ENCODE peak calls at places on chromosome 18, in nine cellular contexts. H is neural progenitor cell, N is GM23248, B is OCI-LY7, F is hepatocyte, W is MM.1S, Q is HCT116, C is PC-3, T is SK-N-SH. A is an unnamed sample.

GRCh38 chr18:9862686-9863085 is 23.1 kb upstream of the TXNDC2 start:
- DNase-seq in H (no peak), B (no peak), T (no peak), F (no peak), Q (no peak), W (no peak), N (no peak), C (no peak), A (no peak)

GRCh38 chr18:59553273-59553672 is 143.9 kb downstream of the CCBE1 start:
- DNase-seq in W (no peak), F (no peak), B (no peak), T (peak), Q (no peak), H (no peak), C (no peak), N (no peak), A (no peak)

GRCh38 chr18:57839942-57840381 is 36.8 kb upstream of the ATP8B1 start:
- DNase-seq in C (peak), T (no peak), W (no peak), N (peak), Q (no peak), H (no peak), B (no peak), F (no peak), A (no peak)

GRCh38 chr18:70907673-70908072 is 618.8 kb downstream of the SOCS6 start:
- DNase-seq in B (no peak), T (no peak), W (peak), Q (no peak), C (peak), F (no peak), H (peak), N (no peak), A (no peak)

GRCh38 chr18:60452424-60452823 is 79.8 kb upstream of the MC4R start:
- DNase-seq in Q (no peak), T (peak), H (no peak), W (no peak), F (no peak), B (no peak), C (peak), N (peak), A (no peak)

GRCh38 chr18:2655954-2656236 is 369 bp downstream of the SMCHD1 start:
- DNase-seq in H (no peak), C (no peak), F (no peak), W (no peak), N (no peak), T (no peak), B (no peak), Q (peak), A (peak)

GRCh38 chr18:61831071-61831470 is 61.7 kb downstream of the RNF152 start:
- DNase-seq in B (no peak), F (peak), T (peak), Q (no peak), H (no peak), W (no peak), C (no peak), N (no peak), A (no peak)

GRCh38 chr18:9221040-9221439 is 84.5 kb downstream of the ANKRD12 start:
- DNase-seq in B (no peak), W (no peak), T (no peak), H (no peak), Q (no peak), C (no peak), N (no peak), F (no peak), A (no peak)

GRCh38 chr18:70256184-70256583 is 32.7 kb upstream of the SOCS6 start:
- DNase-seq in N (no peak), W (no peak), Q (no peak), F (no peak), B (no peak), C (no peak), H (no peak), T (no peak), A (no peak)

GRCh38 chr18:29147944-29148343 is 971.0 kb upstream of the CDH2 start:
- DNase-seq in H (peak), Q (no peak), F (peak), T (no peak), N (peak), B (no peak), C (peak), W (no peak), A (peak)

DNA sequence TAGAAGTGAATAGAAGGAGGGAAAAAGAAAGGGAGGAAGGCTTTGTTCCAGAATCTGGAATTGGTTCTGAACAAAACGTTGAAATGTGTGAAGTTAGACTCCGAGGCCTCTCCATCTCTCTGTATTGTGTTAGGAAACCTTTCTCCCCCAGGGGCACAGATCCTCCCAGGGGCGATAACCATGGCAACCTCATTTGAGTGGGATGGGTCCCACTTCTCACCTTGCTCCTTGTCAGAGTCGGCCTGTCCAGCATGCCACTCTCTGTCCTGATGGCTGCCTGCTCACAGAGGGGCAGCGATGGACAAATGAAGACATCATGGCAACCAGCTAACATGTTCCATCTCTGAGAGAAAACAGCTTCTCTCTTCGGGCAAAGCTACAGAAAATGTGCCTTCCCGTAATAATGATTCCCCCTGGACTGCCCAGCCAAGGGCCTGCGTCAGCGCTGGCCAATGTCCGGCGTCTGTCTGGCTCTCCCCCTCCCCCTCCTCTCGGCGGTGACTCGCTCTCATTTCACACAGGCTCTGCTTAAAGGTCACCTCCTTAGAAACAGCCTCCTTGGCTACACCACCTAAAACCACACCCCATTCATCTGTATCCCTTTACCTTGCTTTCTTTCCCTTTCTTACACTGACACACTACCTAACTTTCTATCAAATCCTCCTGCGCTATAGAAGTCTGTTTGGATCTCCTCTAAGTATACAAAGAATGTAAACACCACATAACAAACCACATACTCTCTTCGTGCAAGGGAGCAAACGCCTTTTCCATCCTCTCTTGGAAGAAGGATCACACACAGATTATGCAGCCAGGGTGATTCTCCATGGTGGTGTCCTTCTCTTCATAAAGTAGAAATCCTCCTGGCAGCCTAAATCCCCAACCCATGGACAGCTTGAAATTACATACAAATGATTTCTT is 32.1 kb upstream of the TTC39C start:
- DNase-seq in T (peak), H (peak), Q (no peak), C (peak), W (no peak), N (peak), B (no peak), F (peak), A (peak)
- TF ChIP-seq EZH2phosphoT487 in T (no peak), H (no peak), Q (no peak), C (no peak), W (no peak), N (no peak), B (no peak), F (no peak), A (no peak)

DNA sequence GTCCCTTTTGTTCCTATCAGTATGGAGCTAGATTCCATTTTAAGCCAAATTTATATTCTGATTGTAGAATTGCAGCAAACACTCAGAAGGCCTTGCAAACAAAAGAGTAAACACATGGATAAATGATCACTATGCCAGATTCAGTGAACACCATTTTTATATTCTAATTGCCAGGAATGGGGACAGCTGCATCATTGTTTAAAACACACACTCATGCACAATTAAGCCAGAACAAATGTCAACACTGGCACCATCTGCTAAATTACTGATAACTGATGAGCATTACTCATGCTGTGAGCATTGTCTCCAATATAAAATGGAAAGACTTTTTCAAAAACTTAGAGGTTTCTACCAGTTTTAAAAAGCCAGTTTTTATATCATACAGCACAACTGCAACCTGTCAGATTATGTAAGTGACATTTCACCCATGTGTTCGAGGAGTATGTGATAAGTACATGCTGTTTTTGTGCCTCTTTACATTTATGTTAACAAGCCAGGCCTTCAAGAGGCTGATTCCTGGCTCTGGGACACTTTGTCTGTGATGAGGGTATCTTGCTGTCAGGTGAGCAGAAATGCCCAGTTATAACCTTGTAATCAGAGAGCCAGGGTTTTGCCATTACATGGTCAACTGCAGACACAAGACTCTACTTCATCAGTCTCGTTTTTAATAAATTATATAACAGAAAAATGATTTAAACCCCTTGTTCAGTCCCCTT is 4.4 kb upstream of the ST8SIA5 start:
- DNase-seq in T (no peak), H (no peak), B (no peak), W (no peak), Q (no peak), C (no peak), N (no peak), F (no peak), A (no peak)
- TF ChIP-seq EZH2phosphoT487 in T (no peak), H (no peak), B (no peak), W (no peak), Q (no peak), C (no peak), N (no peak), F (no peak), A (no peak)

GRCh38 chr18:48009116-48009825 is 78.8 kb upstream of the SMAD2 start:
- DNase-seq in C (no peak), W (no peak), B (no peak), Q (no peak), N (no peak), F (no peak), T (no peak), H (no peak), A (no peak)
- TF ChIP-seq EZH2phosphoT487 in C (no peak), W (no peak), B (no peak), Q (no peak), N (no peak), F (no peak), T (no peak), H (no peak), A (no peak)

DNA sequence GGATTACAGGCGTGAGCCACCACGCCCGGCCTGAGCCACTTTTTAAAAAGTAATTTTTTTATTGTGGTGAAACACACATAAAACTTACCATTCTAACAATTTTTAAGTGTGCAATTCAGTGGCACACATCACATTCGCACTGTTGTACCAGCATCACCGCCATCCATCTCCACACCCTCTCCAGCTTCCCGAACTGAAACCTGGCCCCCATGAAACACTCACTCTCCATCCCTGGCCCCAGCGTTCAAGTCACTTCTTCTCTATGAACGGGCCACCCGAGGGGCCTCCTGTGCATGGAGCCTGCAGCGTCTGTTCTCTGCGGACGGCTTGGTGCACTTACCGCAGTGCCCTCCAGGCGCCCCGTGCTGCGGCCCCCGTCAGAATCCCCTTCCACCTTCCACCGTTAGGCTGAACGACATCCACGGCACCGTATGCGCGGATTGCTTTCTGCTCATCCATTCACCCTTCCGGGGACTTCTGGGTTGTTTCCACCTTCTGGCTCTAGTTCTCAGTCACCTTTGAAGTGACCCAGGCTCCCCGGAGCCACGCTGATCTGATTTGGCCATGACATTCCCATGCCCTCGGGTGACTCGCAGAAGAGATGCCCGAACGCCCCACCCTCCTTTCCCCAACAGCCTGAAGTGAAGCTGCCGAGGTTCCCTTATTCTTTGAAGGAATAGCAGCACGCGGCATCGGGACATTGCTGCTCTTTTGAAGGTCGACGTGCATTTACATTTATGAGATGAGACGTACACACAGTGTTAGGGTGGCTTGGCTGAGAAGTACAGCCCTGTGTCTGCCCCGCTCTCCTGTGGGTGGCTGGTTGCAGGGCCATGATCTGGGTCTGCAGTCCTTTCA is 134.4 kb downstream of the MBP start:
- DNase-seq in F (no peak), H (no peak), N (no peak), Q (no peak), W (no peak), T (no peak), B (no peak), C (no peak), A (no peak)
- TF ChIP-seq EZH2phosphoT487 in F (no peak), H (no peak), N (no peak), Q (no peak), W (no peak), T (no peak), B (no peak), C (no peak), A (no peak)

GRCh38 chr18:67432806-67433205 is 83.7 kb downstream of the DSEL start:
- DNase-seq in B (no peak), N (peak), Q (no peak), H (no peak), C (no peak), W (no peak), T (no peak), F (no peak), A (no peak)
- TF ChIP-seq EZH2phosphoT487 in B (no peak), N (no peak), Q (no peak), H (no peak), C (no peak), W (no peak), T (no peak), F (no peak), A (no peak)

DNA sequence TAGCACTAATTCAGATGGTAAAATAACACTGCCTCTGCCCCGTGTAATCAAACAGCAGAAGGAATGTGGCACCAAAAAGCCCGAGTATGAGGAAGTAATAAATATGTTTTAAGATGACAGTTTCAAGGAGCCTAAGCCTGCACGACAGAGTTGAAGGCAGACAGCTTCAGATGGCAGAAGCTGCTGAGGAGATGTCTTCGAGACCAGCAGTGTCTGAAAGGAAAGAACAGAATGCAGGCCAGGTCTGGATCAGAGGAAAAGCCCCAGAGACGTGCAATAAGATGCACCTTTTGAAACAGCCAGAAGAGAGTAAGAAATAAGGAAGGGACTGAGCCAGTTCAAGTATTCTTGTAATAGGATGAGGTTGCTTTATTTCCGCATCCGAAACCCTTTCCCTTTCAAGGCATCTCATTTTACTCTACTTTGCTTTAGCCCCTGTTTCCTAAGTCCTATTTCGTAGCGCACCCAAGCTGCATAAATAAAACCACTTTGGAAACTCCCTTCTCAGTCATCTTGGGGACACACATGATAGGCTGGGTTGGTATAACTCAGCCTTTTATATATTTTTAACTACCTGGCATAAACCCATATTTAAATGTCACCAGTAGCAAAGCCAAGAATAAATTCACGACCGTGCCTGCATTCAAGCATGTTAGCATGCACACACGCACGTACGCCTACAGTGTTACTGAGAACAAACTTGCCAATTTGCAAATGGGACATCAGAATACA is 564.9 kb upstream of the PIK3C3 start:
- DNase-seq in W (no peak), H (no peak), N (no peak), F (no peak), B (no peak), Q (no peak), T (no peak), C (peak), A (no peak)
- TF ChIP-seq EZH2phosphoT487 in W (no peak), H (no peak), N (no peak), F (no peak), B (no peak), Q (no peak), T (no peak), C (no peak), A (no peak)

GRCh38 chr18:7102131-7102530 is 15.5 kb downstream of the LAMA1 start:
- DNase-seq in Q (no peak), H (no peak), N (no peak), W (no peak), B (no peak), C (no peak), T (no peak), F (no peak), A (no peak)
- TF ChIP-seq EZH2phosphoT487 in Q (no peak), H (no peak), N (no peak), W (no peak), B (no peak), C (no peak), T (no peak), F (no peak), A (no peak)

DNA sequence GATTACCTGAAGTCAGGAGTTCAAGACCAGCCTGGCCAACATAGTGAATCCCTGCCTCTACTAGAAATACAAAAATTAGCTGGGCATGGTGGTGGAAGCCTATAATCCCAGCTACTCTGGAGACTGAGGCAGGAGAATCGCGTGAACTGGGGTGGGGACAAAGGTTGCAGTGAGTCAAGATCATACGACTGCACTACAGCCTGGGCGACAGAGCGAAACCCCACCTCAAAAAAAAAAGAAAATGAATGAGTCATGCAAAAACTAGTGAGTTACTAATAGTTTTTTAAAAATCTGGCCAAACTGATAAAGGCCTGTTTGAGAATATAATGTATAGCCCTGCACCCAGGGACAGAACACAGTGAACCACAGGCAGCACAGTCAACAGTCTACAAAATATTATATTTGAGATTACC is 17.5 kb downstream of the AFG3L2 start:
- DNase-seq in C (no peak), T (no peak), W (no peak), F (peak), Q (no peak), N (peak), H (no peak), B (no peak), A (no peak)
- TF ChIP-seq EZH2phosphoT487 in C (no peak), T (no peak), W (no peak), F (no peak), Q (no peak), N (no peak), H (no peak), B (no peak), A (no peak)

DNA sequence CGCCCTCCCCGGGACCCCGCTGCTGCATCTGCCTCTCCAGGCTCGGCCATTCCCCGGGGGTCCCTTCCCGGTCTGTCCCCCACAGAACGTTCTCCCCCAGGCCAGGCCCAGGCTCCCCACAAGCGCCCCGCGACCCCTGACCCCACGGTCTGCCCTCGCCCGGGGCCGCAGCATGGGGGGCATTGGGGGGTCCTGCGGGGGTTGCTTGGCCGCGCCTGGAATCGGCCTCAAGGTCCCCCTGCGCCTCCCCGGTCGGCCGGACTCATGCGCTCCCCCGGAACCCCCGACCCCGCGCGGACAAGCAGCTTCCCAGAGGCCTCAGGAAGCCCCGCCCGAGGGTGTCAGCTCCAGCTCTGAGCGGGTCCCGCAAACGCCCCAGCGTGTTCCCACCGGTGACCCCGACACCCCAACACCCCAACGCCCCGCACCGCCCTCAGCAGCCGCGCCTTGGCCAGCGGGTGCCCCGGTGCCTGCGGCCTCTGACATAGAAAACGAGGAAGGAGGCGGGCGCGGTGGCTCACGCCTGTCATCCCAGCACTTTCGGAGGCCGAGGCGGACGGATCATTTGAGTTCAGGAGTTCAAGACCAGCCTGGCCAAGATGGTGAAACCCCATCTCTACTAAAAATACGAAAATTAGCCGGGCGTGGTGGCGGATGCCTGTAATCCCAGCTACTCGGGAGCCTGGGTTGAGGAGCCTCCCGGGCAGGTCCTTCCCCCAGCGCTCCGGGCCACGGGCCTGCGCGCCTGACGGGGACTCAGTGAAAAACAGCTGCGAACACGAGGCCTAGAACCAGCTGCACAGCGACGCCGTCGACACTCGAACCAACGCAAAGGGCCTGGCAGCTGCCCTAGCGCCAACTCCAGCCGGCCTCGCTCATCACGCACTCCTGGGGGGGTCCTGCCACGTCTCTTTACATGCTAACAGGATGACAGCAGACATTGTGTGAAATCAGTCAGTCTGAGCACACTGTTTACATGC is 61.8 kb upstream of the CTDP1 start:
- DNase-seq in C (no peak), H (no peak), Q (no peak), N (no peak), B (no peak), T (no peak), W (no peak), F (no peak), A (peak)
- TF ChIP-seq EZH2phosphoT487 in C (no peak), H (no peak), Q (no peak), N (no peak), B (no peak), T (no peak), W (no peak), F (no peak), A (no peak)

A was measured in GM23338.